ENCODE peak calls at places on chromosome 20, in seven cellular contexts. I is ELR; W is glutamatergic neuron; C is caudate nucleus; G is T-helper 9 cell; L is activated CD4-positive, alpha-beta T cell treated with anti-CD3 and anti-CD28 coated beads, Interleukin-2, amount 10 ng/mL, durations not matched to agents 7 days and 5 days; S is endothelial cell. K is an unnamed sample.

GRCh38 chr20:48831702-48832422 is 4.1 kb upstream of the PREX1 start:
- DNase-seq in I (peak; percentile 83), W (no peak), C (no peak), G (no peak), L (no peak), S (no peak), K (peak; percentile 25)

GRCh38 chr20:16397053-16397452 is 176.2 kb downstream of the KIF16B start:
- DNase-seq in I (no peak), W (no peak), C (no peak), G (no peak), L (no peak), S (no peak), K (peak; percentile 47)

GRCh38 chr20:9945406-9945805 is 89.4 kb upstream of the ANKEF1 start:
- DNase-seq in I (peak; percentile 67), W (no peak), C (no peak), G (no peak), L (no peak), S (no peak), K (no peak)

GRCh38 chr20:59985864-59986263 is 27.6 kb downstream of the CDH26 start:
- DNase-seq in I (no peak), W (no peak), C (no peak), G (no peak), L (peak; percentile 12), S (no peak), K (no peak)

GRCh38 chr20:52539891-52540290 is 348.3 kb upstream of the ZFP64 start:
- DNase-seq in I (no peak), W (no peak), C (no peak), G (no peak), L (no peak), S (no peak), K (no peak)

GRCh38 chr20:22977047-22977785 is 57.9 kb upstream of the SSTR4 start:
- DNase-seq in I (no peak), W (no peak), C (no peak), G (no peak), L (no peak), S (no peak), K (no peak)

GRCh38 chr20:33739493-33739892 is 7.7 kb downstream of the ZNF341 start:
- DNase-seq in I (no peak), W (no peak), C (no peak), G (no peak), L (no peak), S (no peak), K (no peak)

GRCh38 chr20:32482251-32483220 is 102.6 kb downstream of the NOL4L start:
- DNase-seq in I (peak; percentile 58), W (peak; percentile 67), C (no peak), G (peak; percentile 37), L (peak; percentile 40), S (peak; percentile 53), K (no peak)

GRCh38 chr20:17901971-17902370 is 66.6 kb downstream of the SNX5 start:
- DNase-seq in I (no peak), W (no peak), C (no peak), G (no peak), L (no peak), S (no peak), K (no peak)

GRCh38 chr20:38269715-38270114 is 9.2 kb upstream of the KIAA1755 start:
- DNase-seq in I (no peak), W (no peak), C (no peak), G (no peak), L (no peak), S (no peak), K (no peak)

GRCh38 chr20:57653910-57654309 is 33.7 kb upstream of the ZBP1 start:
- DNase-seq in I (no peak), W (no peak), C (no peak), G (no peak), L (no peak), S (peak; percentile 1), K (no peak)